ENCODE peak calls at places on chromosomes 16 and 17, in four cellular contexts. T is PC-9, P is foreskin fibroblast, I is cardiac fibroblast. O is an unnamed sample.

GRCh38 chr16:27229891-27230470 is 26.7 kb downstream of the KDM8 start:
- DNase-seq in I (no peak), T (no peak), P (no peak), O (no peak)

GRCh38 chr17:57372156-57372555 is 115.8 kb downstream of the MSI2 start:
- DNase-seq in I (peak), P (no peak), T (no peak), O (no peak)

GRCh38 chr17:75252039-75252816 is 9.2 kb downstream of the GGA3 start:
- DNase-seq in I (no peak), P (no peak), T (no peak), O (no peak)

GRCh38 chr17:44898768-44899073 is 524 bp downstream of the EFTUD2 start:
- DNase-seq in I (peak), T (no peak), P (no peak), O (no peak)

GRCh38 chr16:65896448-65897153 is 469.9 kb upstream of the CDH5 start:
- DNase-seq in I (no peak), P (no peak), T (no peak), O (no peak)

GRCh38 chr17:40038882-40039513 is 15.2 kb downstream of the MED24 start:
- DNase-seq in T (peak), P (peak), I (peak), O (peak)

GRCh38 chr17:63911657-63912100 is 621 bp upstream of the CSHL1 start:
- DNase-seq in I (peak), P (no peak), T (peak), O (no peak)

GRCh38 chr17:45791935-45792334 is 7.8 kb downstream of the CRHR1 start:
- DNase-seq in T (peak), P (no peak), I (no peak), O (no peak)

GRCh38 chr17:78159575-78160158 is 8.7 kb upstream of the SYNGR2 start:
- DNase-seq in T (no peak), I (no peak), P (no peak), O (no peak)

GRCh38 chr16:3369073-3369472 is 13.4 kb downstream of the OR2C1 start:
- DNase-seq in I (no peak), P (no peak), T (no peak), O (no peak)

GRCh38 chr16:3362931-3363330 is 7.2 kb downstream of the OR2C1 start:
- DNase-seq in P (no peak), I (no peak), T (no peak), O (no peak)

GRCh38 chr16:3364774-3365427 is 9.2 kb downstream of the OR2C1 start:
- DNase-seq in I (peak), T (peak), P (peak), O (peak)

GRCh38 chr16:3358884-3359283 is 3.2 kb downstream of the OR2C1 start:
- DNase-seq in T (no peak), P (no peak), I (no peak), O (no peak)

GRCh38 chr16:3363793-3364192 is 8.1 kb downstream of the OR2C1 start:
- DNase-seq in T (no peak), I (no peak), P (no peak), O (no peak)
- TF ChIP-seq CTCF in T (no peak), I (no peak), P (no peak), O (no peak)

GRCh38 chr17:17400566-17401184 is 76.1 kb upstream of the MED9 start:
- DNase-seq in P (no peak), T (no peak), I (no peak), O (no peak)

GRCh38 chr17:17398928-17399926 is 77.6 kb upstream of the MED9 start:
- DNase-seq in T (no peak), P (no peak), I (peak), O (no peak)

GRCh38 chr17:17398188-17398927 is 78.4 kb upstream of the MED9 start:
- DNase-seq in I (peak), P (peak), T (no peak), O (no peak)

GRCh38 chr17:17401271-17401781 is 75.5 kb upstream of the MED9 start:
- DNase-seq in T (peak), P (no peak), I (peak), O (no peak)

DNA sequence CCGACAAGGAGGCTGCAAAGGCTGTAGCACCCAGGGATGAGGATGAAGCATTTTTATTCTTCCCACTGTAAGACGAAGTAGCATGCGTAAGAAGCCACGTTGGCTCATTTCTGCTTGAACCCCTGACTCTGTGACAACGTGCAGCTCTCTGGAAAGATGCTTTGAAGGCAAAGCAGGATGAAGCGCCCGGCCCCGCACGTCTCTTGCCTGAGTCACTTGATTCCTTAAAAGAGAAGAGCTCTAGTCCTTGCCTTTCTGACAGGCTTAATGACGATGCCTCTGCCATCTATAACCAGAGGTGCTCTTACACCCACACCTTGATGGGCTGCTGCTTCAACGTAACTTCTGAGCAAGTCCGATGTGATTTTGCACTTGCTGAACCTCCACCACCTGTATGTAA is 76.7 kb upstream of the MED9 start:
- DNase-seq in T (no peak), I (no peak), P (no peak), O (no peak)
- TF ChIP-seq CTCF in T (no peak), I (no peak), P (no peak), O (no peak)

DNA sequence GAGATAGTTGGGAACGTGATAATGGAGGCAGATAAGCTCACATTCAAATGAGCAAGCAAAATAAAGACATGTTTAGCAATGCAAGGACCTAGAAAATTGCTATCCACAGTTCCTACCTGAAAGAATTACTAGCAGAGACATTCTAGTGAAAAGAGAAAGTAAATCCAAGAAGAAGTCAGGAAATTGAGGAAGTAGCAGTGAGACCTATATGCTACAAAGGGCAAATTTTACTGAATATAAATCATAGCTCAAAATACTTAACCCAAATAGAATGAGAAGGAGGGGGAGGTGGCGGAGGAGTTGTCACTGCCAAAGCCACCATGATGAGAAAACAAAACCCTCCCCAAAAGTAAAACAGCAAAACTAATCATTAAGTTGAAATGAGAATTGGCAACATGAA is 39.3 kb downstream of the PITPNM3 start:
- DNase-seq in P (no peak), I (no peak), T (no peak), O (no peak)
- TF ChIP-seq CTCF in P (no peak), I (no peak), T (no peak), O (no peak)

GRCh38 chr17:81329927-81330883 is 35.1 kb upstream of the SLC38A10 start:
- DNase-seq in I (no peak), P (no peak), T (peak), O (no peak)
- TF ChIP-seq CTCF in I (no peak), P (no peak), T (no peak), O (no peak)

O was measured in HFF-Myc.